ENCODE peak calls at places on chromosomes 16 and 17, in six cellular contexts. One of them, this sample, is unnamed.

GRCh38 chr17:40607641-40608040 is 40.0 kb downstream of the SMARCE1 start:
- DNase-seq in brain microvascular endothelial cell: no peak
- DNase-seq in tibial nerve: no peak
- DNase-seq in upper lobe of right lung: no peak
- DNase-seq in SK-N-SH: no peak
- DNase-seq in tibial artery: no peak
- DNase-seq in this sample: no peak

GRCh38 chr17:67365762-67366192 is 600 bp downstream of the PSMD12 start:
- DNase-seq in brain microvascular endothelial cell: peak; percentile 63
- DNase-seq in tibial nerve: no peak
- DNase-seq in upper lobe of right lung: no peak
- DNase-seq in SK-N-SH: peak; percentile 42
- DNase-seq in tibial artery: no peak
- DNase-seq in this sample: peak; percentile 71

GRCh38 chr16:12539185-12539929 is 264.3 kb downstream of the CPPED1 start:
- DNase-seq in brain microvascular endothelial cell: peak; percentile 70
- DNase-seq in tibial nerve: no peak
- DNase-seq in upper lobe of right lung: no peak
- DNase-seq in SK-N-SH: no peak
- DNase-seq in tibial artery: no peak
- DNase-seq in this sample: no peak

GRCh38 chr17:41009936-41010335 is 1.0 kb upstream of the KRTAP3-1 start:
- DNase-seq in brain microvascular endothelial cell: no peak
- DNase-seq in tibial nerve: no peak
- DNase-seq in upper lobe of right lung: no peak
- DNase-seq in SK-N-SH: no peak
- DNase-seq in tibial artery: no peak
- DNase-seq in this sample: no peak

GRCh38 chr17:64146418-64147109 is 16.6 kb upstream of the ERN1 start:
- DNase-seq in brain microvascular endothelial cell: peak; percentile 56
- DNase-seq in tibial nerve: peak; percentile 47
- DNase-seq in upper lobe of right lung: peak; percentile 82
- DNase-seq in SK-N-SH: peak; percentile 73
- DNase-seq in tibial artery: peak; percentile 79
- DNase-seq in this sample: peak; percentile 77

GRCh38 chr16:75588716-75589115 is 22.5 kb downstream of the GABARAPL2 start:
- DNase-seq in brain microvascular endothelial cell: no peak
- DNase-seq in tibial nerve: no peak
- DNase-seq in upper lobe of right lung: no peak
- DNase-seq in SK-N-SH: no peak
- DNase-seq in tibial artery: no peak
- DNase-seq in this sample: no peak

GRCh38 chr17:41553176-41553575 is 18.7 kb downstream of the KRT9 start:
- DNase-seq in brain microvascular endothelial cell: no peak
- DNase-seq in tibial nerve: no peak
- DNase-seq in upper lobe of right lung: no peak
- DNase-seq in SK-N-SH: no peak
- DNase-seq in tibial artery: no peak
- DNase-seq in this sample: no peak

GRCh38 chr16:75580-76501 is 2.2 kb upstream of the MPG start:
- DNase-seq in brain microvascular endothelial cell: peak; percentile 66
- DNase-seq in tibial nerve: peak; percentile 82
- DNase-seq in upper lobe of right lung: peak; percentile 87
- DNase-seq in SK-N-SH: peak; percentile 63
- DNase-seq in tibial artery: peak; percentile 91
- DNase-seq in this sample: peak; percentile 92

GRCh38 chr17:2388705-2389099 is 12.2 kb downstream of the MNT start:
- DNase-seq in brain microvascular endothelial cell: no peak
- DNase-seq in tibial nerve: no peak
- DNase-seq in upper lobe of right lung: no peak
- DNase-seq in SK-N-SH: peak; percentile 38
- DNase-seq in tibial artery: no peak
- DNase-seq in this sample: no peak

GRCh38 chr17:6526362-6527152 is 29.8 kb downstream of the PITPNM3 start:
- DNase-seq in brain microvascular endothelial cell: no peak
- DNase-seq in tibial nerve: no peak
- DNase-seq in upper lobe of right lung: no peak
- DNase-seq in SK-N-SH: no peak
- DNase-seq in tibial artery: no peak
- DNase-seq in this sample: peak; percentile 40

GRCh38 chr17:17354560-17355357 is 51.6 kb downstream of the NT5M start:
- DNase-seq in brain microvascular endothelial cell: peak; percentile 41
- DNase-seq in tibial nerve: peak; percentile 51
- DNase-seq in upper lobe of right lung: peak; percentile 86
- DNase-seq in SK-N-SH: peak; percentile 88
- DNase-seq in tibial artery: peak; percentile 58
- DNase-seq in this sample: peak; percentile 76

DNA sequence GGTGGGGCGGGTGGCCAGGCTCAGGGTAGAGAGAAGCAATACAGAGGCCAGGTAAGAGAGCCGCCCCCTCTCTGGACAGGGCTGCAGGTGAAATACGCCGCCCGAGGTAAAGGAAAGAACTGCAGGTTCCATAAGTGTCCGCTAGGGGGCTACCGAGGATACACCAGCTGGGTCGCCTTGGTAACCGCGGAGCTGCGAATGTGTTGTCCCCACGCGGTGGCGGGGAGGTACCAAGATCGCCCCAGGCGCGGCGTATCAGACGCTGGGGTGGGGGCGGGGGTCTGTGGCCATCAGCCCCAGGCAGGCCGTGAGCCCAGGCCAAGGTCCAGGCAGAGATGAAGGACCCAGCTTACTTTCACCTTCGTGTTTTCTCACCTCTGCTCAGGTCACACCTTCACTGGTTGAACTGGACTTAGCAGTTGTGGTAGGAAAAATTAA is 18.4 kb upstream of the ZFP90 start:
- DNase-seq in brain microvascular endothelial cell: peak; percentile 83
- DNase-seq in tibial nerve: peak; percentile 76
- DNase-seq in upper lobe of right lung: peak; percentile 92
- DNase-seq in SK-N-SH: peak; percentile 94
- DNase-seq in tibial artery: peak; percentile 88
- DNase-seq in this sample: peak; percentile 79
- H3K4me3 ChIP-seq in brain microvascular endothelial cell: peak overlapping the region; percentile 33
- H3K4me3 ChIP-seq in tibial nerve: no peak overlapping the region
- H3K4me3 ChIP-seq in upper lobe of right lung: peak overlapping the region; percentile 30
- H3K4me3 ChIP-seq in SK-N-SH: peak overlapping the region; percentile 56
- H3K4me3 ChIP-seq in tibial artery: no peak overlapping the region
- H3K4me3 ChIP-seq in this sample: peak overlapping the region; percentile 38

DNA sequence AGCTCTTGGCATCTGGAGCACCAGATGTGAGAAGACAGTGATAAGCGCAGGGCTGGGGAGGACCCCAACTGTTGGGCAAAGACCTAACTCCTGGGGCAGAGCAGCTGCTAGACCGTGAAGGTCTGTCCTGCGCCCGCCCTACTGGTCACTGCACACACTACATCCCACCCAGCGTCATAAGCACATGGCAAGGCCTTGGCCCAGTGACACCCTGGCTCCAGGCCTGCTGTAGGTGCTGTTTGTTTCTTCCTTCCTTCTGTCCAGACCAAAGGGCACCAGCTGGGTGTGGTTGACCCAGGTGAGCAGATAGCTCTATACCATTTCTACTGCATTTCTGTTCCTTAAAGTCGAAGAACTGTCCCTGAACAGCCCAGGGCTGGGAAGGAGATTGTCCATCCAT is 6.4 kb downstream of the TRPV3 start:
- DNase-seq in brain microvascular endothelial cell: no peak
- DNase-seq in tibial nerve: no peak
- DNase-seq in upper lobe of right lung: no peak
- DNase-seq in SK-N-SH: no peak
- DNase-seq in tibial artery: no peak
- DNase-seq in this sample: no peak
- TF ChIP-seq CTCF in brain microvascular endothelial cell: peak; percentile 31
- TF ChIP-seq CTCF in tibial nerve: no peak
- TF ChIP-seq CTCF in upper lobe of right lung: no peak
- TF ChIP-seq CTCF in SK-N-SH: no peak
- TF ChIP-seq CTCF in tibial artery: no peak
- TF ChIP-seq CTCF in this sample: peak; percentile 2

DNA sequence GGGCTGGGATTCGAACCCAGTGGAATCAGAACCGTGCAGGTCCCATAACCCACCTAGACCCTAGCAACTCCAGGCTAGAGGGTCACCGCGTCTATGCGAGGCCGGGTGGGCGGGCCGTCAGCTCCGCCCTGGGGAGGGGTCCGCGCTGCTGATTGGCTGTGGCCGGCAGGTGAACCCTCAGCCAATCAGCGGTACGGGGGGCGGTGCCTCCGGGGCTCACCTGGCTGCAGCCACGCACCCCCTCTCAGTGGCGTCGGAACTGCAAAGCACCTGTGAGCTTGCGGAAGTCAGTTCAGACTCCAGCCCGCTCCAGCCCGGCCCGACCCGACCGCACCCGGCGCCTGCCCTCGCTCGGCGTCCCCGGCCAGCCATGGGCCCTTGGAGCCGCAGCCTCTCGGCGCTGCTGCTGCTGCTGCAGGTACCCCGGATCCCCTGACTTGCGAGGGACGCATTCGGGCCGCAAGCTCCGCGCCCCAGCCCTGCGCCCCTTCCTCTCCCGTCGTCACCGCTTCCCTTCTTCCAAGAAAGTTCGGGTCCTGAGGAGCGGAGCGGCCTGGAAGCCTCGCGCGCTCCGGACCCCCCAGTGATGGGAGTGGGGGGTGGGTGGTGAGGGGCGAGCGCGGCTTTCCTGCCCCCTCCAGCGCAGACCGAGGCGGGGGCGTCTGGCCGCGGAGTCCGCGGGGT is at the start of gene CDH1:
- DNase-seq in brain microvascular endothelial cell: no peak
- DNase-seq in tibial nerve: no peak
- DNase-seq in upper lobe of right lung: peak; percentile 97
- DNase-seq in SK-N-SH: peak; percentile 73
- DNase-seq in tibial artery: no peak
- DNase-seq in this sample: no peak
- H3K4me3 ChIP-seq in brain microvascular endothelial cell: no peak within 1 kb of the TSS
- H3K4me3 ChIP-seq in tibial nerve: peak within 1 kb of the TSS; percentile 16
- H3K4me3 ChIP-seq in upper lobe of right lung: peak within 1 kb of the TSS; percentile 39
- H3K4me3 ChIP-seq in SK-N-SH: no peak within 1 kb of the TSS
- H3K4me3 ChIP-seq in tibial artery: no peak within 1 kb of the TSS
- H3K4me3 ChIP-seq in this sample: no peak within 1 kb of the TSS

GRCh38 chr16:2009302-2009711 is 314 bp downstream of the ZNF598 start:
- DNase-seq in brain microvascular endothelial cell: no peak
- DNase-seq in tibial nerve: no peak
- DNase-seq in upper lobe of right lung: no peak
- DNase-seq in SK-N-SH: peak; percentile 70
- DNase-seq in tibial artery: no peak
- DNase-seq in this sample: no peak

GRCh38 chr16:2007081-2007836 is 2.4 kb downstream of the ZNF598 start:
- DNase-seq in brain microvascular endothelial cell: no peak
- DNase-seq in tibial nerve: no peak
- DNase-seq in upper lobe of right lung: no peak
- DNase-seq in SK-N-SH: no peak
- DNase-seq in tibial artery: no peak
- DNase-seq in this sample: no peak

GRCh38 chr16:2008631-2009301 is 855 bp downstream of the ZNF598 start:
- DNase-seq in brain microvascular endothelial cell: no peak
- DNase-seq in tibial nerve: no peak
- DNase-seq in upper lobe of right lung: no peak
- DNase-seq in SK-N-SH: peak; percentile 61
- DNase-seq in tibial artery: no peak
- DNase-seq in this sample: peak; percentile 57

GRCh38 chr16:2008009-2008526 is 1.6 kb downstream of the ZNF598 start:
- DNase-seq in brain microvascular endothelial cell: no peak
- DNase-seq in tibial nerve: peak; percentile 33
- DNase-seq in upper lobe of right lung: no peak
- DNase-seq in SK-N-SH: no peak
- DNase-seq in tibial artery: no peak
- DNase-seq in this sample: peak; percentile 72

GRCh38 chr16:2009791-2010510 is at the start of gene ZNF598:
- DNase-seq in brain microvascular endothelial cell: peak; percentile 51
- DNase-seq in tibial nerve: peak; percentile 65
- DNase-seq in upper lobe of right lung: peak; percentile 93
- DNase-seq in SK-N-SH: peak; percentile 98
- DNase-seq in tibial artery: peak; percentile 77
- DNase-seq in this sample: peak; percentile 86
- TF ChIP-seq CTCF in brain microvascular endothelial cell: no peak
- TF ChIP-seq CTCF in tibial nerve: peak; percentile 11
- TF ChIP-seq CTCF in upper lobe of right lung: no peak
- TF ChIP-seq CTCF in SK-N-SH: no peak
- TF ChIP-seq CTCF in tibial artery: peak; percentile 12
- TF ChIP-seq CTCF in this sample: no peak

GRCh38 chr17:48961516-48962233 is 6.7 kb downstream of the GIP start:
- DNase-seq in brain microvascular endothelial cell: peak; percentile 72
- DNase-seq in tibial nerve: no peak
- DNase-seq in upper lobe of right lung: no peak
- DNase-seq in SK-N-SH: no peak
- DNase-seq in tibial artery: no peak
- DNase-seq in this sample: peak; percentile 52

DNA sequence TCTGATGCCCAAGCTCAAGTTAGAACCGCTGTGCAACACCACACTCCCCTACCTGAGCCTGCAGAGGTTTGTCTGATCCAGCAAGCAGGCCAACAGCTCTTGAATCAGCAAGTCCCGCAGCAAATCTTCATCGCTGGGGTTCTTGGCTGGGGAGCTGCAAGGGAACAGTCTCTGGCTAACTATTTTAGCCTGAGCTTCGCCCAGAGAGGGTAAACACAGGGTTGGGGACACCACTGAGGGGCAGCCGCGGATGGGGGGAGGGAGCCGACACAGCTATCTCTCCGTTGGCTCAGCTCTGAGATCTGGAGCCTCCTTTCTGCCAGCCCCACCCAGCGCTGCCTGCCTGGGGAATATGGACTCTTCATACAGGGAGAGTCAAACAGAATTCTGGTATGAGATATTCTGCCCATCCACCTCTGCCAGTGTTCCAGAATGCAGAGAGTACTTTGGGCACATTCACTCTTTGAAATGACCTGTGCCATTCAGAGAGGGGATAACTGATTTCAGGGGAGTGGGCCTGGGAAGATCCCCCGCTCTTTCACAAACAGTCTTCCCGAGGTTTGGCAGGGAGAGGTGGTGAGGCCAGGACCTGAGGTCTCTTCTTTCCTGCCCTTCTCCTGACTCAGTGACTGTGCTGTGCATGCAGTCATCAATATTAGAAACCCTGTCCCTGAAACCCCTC is 7.4 kb downstream of the GIP start:
- DNase-seq in brain microvascular endothelial cell: no peak
- DNase-seq in tibial nerve: no peak
- DNase-seq in upper lobe of right lung: no peak
- DNase-seq in SK-N-SH: no peak
- DNase-seq in tibial artery: no peak
- DNase-seq in this sample: no peak
- H3K4me3 ChIP-seq in brain microvascular endothelial cell: no peak overlapping the region
- H3K4me3 ChIP-seq in tibial nerve: no peak overlapping the region
- H3K4me3 ChIP-seq in upper lobe of right lung: no peak overlapping the region
- H3K4me3 ChIP-seq in SK-N-SH: peak overlapping the region; percentile 10
- H3K4me3 ChIP-seq in tibial artery: no peak overlapping the region
- H3K4me3 ChIP-seq in this sample: no peak overlapping the region

GRCh38 chr16:85452364-85453178 is 160.6 kb upstream of the GSE1 start:
- DNase-seq in brain microvascular endothelial cell: no peak
- DNase-seq in tibial nerve: no peak
- DNase-seq in upper lobe of right lung: no peak
- DNase-seq in SK-N-SH: no peak
- DNase-seq in tibial artery: no peak
- DNase-seq in this sample: no peak
- TF ChIP-seq CTCF in brain microvascular endothelial cell: peak; percentile 18
- TF ChIP-seq CTCF in tibial nerve: no peak
- TF ChIP-seq CTCF in upper lobe of right lung: no peak
- TF ChIP-seq CTCF in SK-N-SH: peak; percentile 13
- TF ChIP-seq CTCF in tibial artery: no peak
- TF ChIP-seq CTCF in this sample: no peak